ENCODE peak calls at places on chromosome 13, in seven cellular contexts. One of them, this sample, is unnamed.

GRCh38 chr13:107185889-107186288 is 618.0 kb upstream of the ARGLU1 start:
- DNase-seq in heart right ventricle: no peak
- DNase-seq in BJ: no peak
- DNase-seq in GM23338: no peak
- DNase-seq in fibroblast of pulmonary artery: peak; percentile 53
- DNase-seq in psoas muscle: no peak
- DNase-seq in CD8-positive, alpha-beta T cell: no peak
- DNase-seq in this sample: no peak

GRCh38 chr13:97911311-97912138 is 42.0 kb upstream of the IPO5 start:
- DNase-seq in heart right ventricle: no peak
- DNase-seq in BJ: no peak
- DNase-seq in GM23338: peak; percentile 69
- DNase-seq in fibroblast of pulmonary artery: no peak
- DNase-seq in psoas muscle: no peak
- DNase-seq in CD8-positive, alpha-beta T cell: no peak
- DNase-seq in this sample: no peak

GRCh38 chr13:20828540-20829364 is 55.0 kb upstream of the EEF1AKMT1 start:
- DNase-seq in heart right ventricle: peak; percentile 52
- DNase-seq in BJ: no peak
- DNase-seq in GM23338: peak; percentile 87
- DNase-seq in fibroblast of pulmonary artery: peak; percentile 72
- DNase-seq in psoas muscle: no peak
- DNase-seq in CD8-positive, alpha-beta T cell: no peak
- DNase-seq in this sample: peak; percentile 47

GRCh38 chr13:88958821-88959220 is 1287.7 kb downstream of the SLITRK5 start:
- DNase-seq in heart right ventricle: no peak
- DNase-seq in BJ: no peak
- DNase-seq in GM23338: no peak
- DNase-seq in fibroblast of pulmonary artery: peak; percentile 0
- DNase-seq in psoas muscle: no peak
- DNase-seq in CD8-positive, alpha-beta T cell: no peak
- DNase-seq in this sample: peak; percentile 36

GRCh38 chr13:38872693-38873092 is 117.9 kb downstream of the STOML3 start:
- DNase-seq in heart right ventricle: peak; percentile 24
- DNase-seq in BJ: no peak
- DNase-seq in GM23338: peak; percentile 83
- DNase-seq in fibroblast of pulmonary artery: peak; percentile 44
- DNase-seq in psoas muscle: peak; percentile 25
- DNase-seq in CD8-positive, alpha-beta T cell: no peak
- DNase-seq in this sample: peak; percentile 39

GRCh38 chr13:92657565-92657964 is 569.0 kb upstream of the GPC6 start:
- DNase-seq in heart right ventricle: no peak
- DNase-seq in BJ: no peak
- DNase-seq in GM23338: no peak
- DNase-seq in fibroblast of pulmonary artery: peak; percentile 66
- DNase-seq in psoas muscle: no peak
- DNase-seq in CD8-positive, alpha-beta T cell: no peak
- DNase-seq in this sample: peak; percentile 6

GRCh38 chr13:51937320-51938290 is 73.6 kb downstream of the ATP7B start:
- DNase-seq in heart right ventricle: no peak
- DNase-seq in BJ: no peak
- DNase-seq in GM23338: no peak
- DNase-seq in fibroblast of pulmonary artery: no peak
- DNase-seq in psoas muscle: no peak
- DNase-seq in CD8-positive, alpha-beta T cell: no peak
- DNase-seq in this sample: no peak

GRCh38 chr13:30791354-30791921 is 56.1 kb downstream of the ALOX5AP start:
- DNase-seq in heart right ventricle: peak; percentile 59
- DNase-seq in BJ: no peak
- DNase-seq in GM23338: no peak
- DNase-seq in fibroblast of pulmonary artery: no peak
- DNase-seq in psoas muscle: no peak
- DNase-seq in CD8-positive, alpha-beta T cell: no peak
- DNase-seq in this sample: peak; percentile 38

GRCh38 chr13:46839399-46839798 is 42.4 kb upstream of the ESD start:
- DNase-seq in heart right ventricle: no peak
- DNase-seq in BJ: no peak
- DNase-seq in GM23338: no peak
- DNase-seq in fibroblast of pulmonary artery: no peak
- DNase-seq in psoas muscle: no peak
- DNase-seq in CD8-positive, alpha-beta T cell: no peak
- DNase-seq in this sample: no peak

GRCh38 chr13:107441279-107441678 is 774.1 kb downstream of the LIG4 start:
- DNase-seq in heart right ventricle: no peak
- DNase-seq in BJ: no peak
- DNase-seq in GM23338: no peak
- DNase-seq in fibroblast of pulmonary artery: peak; percentile 39
- DNase-seq in psoas muscle: no peak
- DNase-seq in CD8-positive, alpha-beta T cell: no peak
- DNase-seq in this sample: peak; percentile 36

GRCh38 chr13:74061939-74062595 is 72.1 kb downstream of the KLF12 start:
- DNase-seq in heart right ventricle: no peak
- DNase-seq in BJ: peak; percentile 28
- DNase-seq in GM23338: no peak
- DNase-seq in fibroblast of pulmonary artery: peak; percentile 66
- DNase-seq in psoas muscle: no peak
- DNase-seq in CD8-positive, alpha-beta T cell: no peak
- DNase-seq in this sample: no peak

GRCh38 chr13:74064805-74065204 is 69.4 kb downstream of the KLF12 start:
- DNase-seq in heart right ventricle: no peak
- DNase-seq in BJ: no peak
- DNase-seq in GM23338: no peak
- DNase-seq in fibroblast of pulmonary artery: no peak
- DNase-seq in psoas muscle: no peak
- DNase-seq in CD8-positive, alpha-beta T cell: no peak
- DNase-seq in this sample: no peak

GRCh38 chr13:74063533-74064100 is 70.6 kb downstream of the KLF12 start:
- DNase-seq in heart right ventricle: no peak
- DNase-seq in BJ: no peak
- DNase-seq in GM23338: no peak
- DNase-seq in fibroblast of pulmonary artery: no peak
- DNase-seq in psoas muscle: no peak
- DNase-seq in CD8-positive, alpha-beta T cell: no peak
- DNase-seq in this sample: no peak

GRCh38 chr13:74066937-74067336 is 67.3 kb downstream of the KLF12 start:
- DNase-seq in heart right ventricle: no peak
- DNase-seq in BJ: no peak
- DNase-seq in GM23338: no peak
- DNase-seq in fibroblast of pulmonary artery: no peak
- DNase-seq in psoas muscle: no peak
- DNase-seq in CD8-positive, alpha-beta T cell: no peak
- DNase-seq in this sample: no peak

DNA sequence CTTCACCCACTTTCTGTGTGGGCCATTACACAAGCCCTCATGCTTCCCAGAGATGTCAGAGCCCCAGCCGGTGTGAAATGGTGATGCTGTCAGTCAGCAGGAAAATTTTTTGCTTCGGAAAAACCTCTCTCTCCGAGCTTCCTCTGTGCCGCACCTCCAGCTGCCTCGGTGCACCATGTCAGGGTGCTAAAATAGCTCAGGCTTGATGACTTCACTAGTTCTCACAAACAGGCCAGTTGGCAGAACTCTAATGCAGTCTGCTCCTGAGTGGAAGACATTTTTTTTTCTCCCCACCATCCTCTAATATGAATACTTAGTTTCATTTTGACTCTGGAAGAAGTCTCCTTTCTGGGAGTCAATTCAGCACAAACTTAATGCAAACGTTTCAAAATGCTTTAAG is 71.3 kb downstream of the KLF12 start:
- DNase-seq in heart right ventricle: peak; percentile 80
- DNase-seq in BJ: no peak
- DNase-seq in GM23338: no peak
- DNase-seq in fibroblast of pulmonary artery: peak; percentile 69
- DNase-seq in psoas muscle: peak; percentile 45
- DNase-seq in CD8-positive, alpha-beta T cell: no peak
- DNase-seq in this sample: no peak
- H3K4me3 ChIP-seq in heart right ventricle: peak overlapping the region; percentile 43
- H3K4me3 ChIP-seq in BJ: no peak overlapping the region
- H3K4me3 ChIP-seq in GM23338: no peak overlapping the region
- H3K4me3 ChIP-seq in fibroblast of pulmonary artery: peak overlapping the region; percentile 34
- H3K4me3 ChIP-seq in psoas muscle: peak overlapping the region; percentile 53
- H3K4me3 ChIP-seq in CD8-positive, alpha-beta T cell: no peak overlapping the region
- H3K4me3 ChIP-seq in this sample: no peak overlapping the region

GRCh38 chr13:91185294-91185863 is 162.1 kb upstream of the MIR17HG start:
- DNase-seq in heart right ventricle: no peak
- DNase-seq in BJ: no peak
- DNase-seq in GM23338: peak; percentile 28
- DNase-seq in fibroblast of pulmonary artery: peak; percentile 46
- DNase-seq in psoas muscle: no peak
- DNase-seq in CD8-positive, alpha-beta T cell: no peak
- DNase-seq in this sample: peak; percentile 15
- TF ChIP-seq CTCF in heart right ventricle: peak; percentile 35
- TF ChIP-seq CTCF in BJ: peak; percentile 13
- TF ChIP-seq CTCF in GM23338: peak; percentile 57
- TF ChIP-seq CTCF in fibroblast of pulmonary artery: peak; percentile 21
- TF ChIP-seq CTCF in psoas muscle: peak; percentile 32
- TF ChIP-seq CTCF in CD8-positive, alpha-beta T cell: no peak
- TF ChIP-seq CTCF in this sample: peak; percentile 31

GRCh38 chr13:33057019-33057785 is 41.0 kb downstream of the KL start:
- DNase-seq in heart right ventricle: peak; percentile 20
- DNase-seq in BJ: no peak
- DNase-seq in GM23338: peak; percentile 58
- DNase-seq in fibroblast of pulmonary artery: peak; percentile 34
- DNase-seq in psoas muscle: no peak
- DNase-seq in CD8-positive, alpha-beta T cell: no peak
- DNase-seq in this sample: no peak

GRCh38 chr13:33051632-33052031 is 35.4 kb downstream of the KL start:
- DNase-seq in heart right ventricle: no peak
- DNase-seq in BJ: no peak
- DNase-seq in GM23338: no peak
- DNase-seq in fibroblast of pulmonary artery: no peak
- DNase-seq in psoas muscle: no peak
- DNase-seq in CD8-positive, alpha-beta T cell: no peak
- DNase-seq in this sample: no peak

GRCh38 chr13:33050161-33050560 is 33.9 kb downstream of the KL start:
- DNase-seq in heart right ventricle: no peak
- DNase-seq in BJ: no peak
- DNase-seq in GM23338: no peak
- DNase-seq in fibroblast of pulmonary artery: no peak
- DNase-seq in psoas muscle: no peak
- DNase-seq in CD8-positive, alpha-beta T cell: no peak
- DNase-seq in this sample: no peak

GRCh38 chr13:33053397-33054066 is 37.3 kb downstream of the KL start:
- DNase-seq in heart right ventricle: no peak
- DNase-seq in BJ: no peak
- DNase-seq in GM23338: no peak
- DNase-seq in fibroblast of pulmonary artery: no peak
- DNase-seq in psoas muscle: no peak
- DNase-seq in CD8-positive, alpha-beta T cell: no peak
- DNase-seq in this sample: peak; percentile 50

DNA sequence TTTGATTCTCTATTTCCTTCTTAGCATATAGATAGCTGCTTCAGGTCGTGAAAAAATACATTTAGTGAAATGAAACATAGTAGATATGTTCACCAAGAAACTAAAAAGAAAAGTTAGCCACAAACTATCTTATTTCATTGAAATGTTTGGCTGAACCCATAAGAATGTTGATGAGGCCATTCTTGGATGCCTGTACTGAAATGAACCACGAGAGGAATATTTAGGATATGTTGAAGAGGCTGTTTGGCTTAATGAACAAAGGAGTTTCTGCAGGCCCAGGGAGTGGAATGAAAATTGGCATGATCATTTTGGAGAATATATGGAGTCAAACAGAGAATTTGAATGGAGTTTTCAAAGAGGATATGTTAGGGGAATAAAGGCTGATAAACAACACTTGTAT is 36.2 kb downstream of the KL start:
- DNase-seq in heart right ventricle: no peak
- DNase-seq in BJ: no peak
- DNase-seq in GM23338: no peak
- DNase-seq in fibroblast of pulmonary artery: peak; percentile 18
- DNase-seq in psoas muscle: no peak
- DNase-seq in CD8-positive, alpha-beta T cell: no peak
- DNase-seq in this sample: peak; percentile 45
- H3K4me3 ChIP-seq in heart right ventricle: no peak overlapping the region
- H3K4me3 ChIP-seq in BJ: no peak overlapping the region
- H3K4me3 ChIP-seq in GM23338: no peak overlapping the region
- H3K4me3 ChIP-seq in fibroblast of pulmonary artery: no peak overlapping the region
- H3K4me3 ChIP-seq in psoas muscle: no peak overlapping the region
- H3K4me3 ChIP-seq in CD8-positive, alpha-beta T cell: no peak overlapping the region
- H3K4me3 ChIP-seq in this sample: no peak overlapping the region

GRCh38 chr13:70714993-70715392 is 606.7 kb upstream of the KLHL1 start:
- DNase-seq in heart right ventricle: no peak
- DNase-seq in BJ: no peak
- DNase-seq in GM23338: peak; percentile 21
- DNase-seq in fibroblast of pulmonary artery: no peak
- DNase-seq in psoas muscle: no peak
- DNase-seq in CD8-positive, alpha-beta T cell: no peak
- DNase-seq in this sample: no peak
- TF ChIP-seq CTCF in heart right ventricle: no peak
- TF ChIP-seq CTCF in BJ: no peak
- TF ChIP-seq CTCF in GM23338: no peak
- TF ChIP-seq CTCF in fibroblast of pulmonary artery: no peak
- TF ChIP-seq CTCF in psoas muscle: no peak
- TF ChIP-seq CTCF in CD8-positive, alpha-beta T cell: no peak
- TF ChIP-seq CTCF in this sample: peak; percentile 8

GRCh38 chr13:94352057-94352456 is 127.4 kb downstream of the DCT start:
- DNase-seq in heart right ventricle: no peak
- DNase-seq in BJ: no peak
- DNase-seq in GM23338: no peak
- DNase-seq in fibroblast of pulmonary artery: no peak
- DNase-seq in psoas muscle: no peak
- DNase-seq in CD8-positive, alpha-beta T cell: no peak
- DNase-seq in this sample: no peak
- H3K4me3 ChIP-seq in heart right ventricle: no peak overlapping the region
- H3K4me3 ChIP-seq in BJ: no peak overlapping the region
- H3K4me3 ChIP-seq in GM23338: no peak overlapping the region
- H3K4me3 ChIP-seq in fibroblast of pulmonary artery: no peak overlapping the region
- H3K4me3 ChIP-seq in psoas muscle: no peak overlapping the region
- H3K4me3 ChIP-seq in CD8-positive, alpha-beta T cell: no peak overlapping the region
- H3K4me3 ChIP-seq in this sample: no peak overlapping the region

GRCh38 chr13:23159205-23159586 is 21.6 kb upstream of the SGCG start:
- DNase-seq in heart right ventricle: peak; percentile 33
- DNase-seq in BJ: no peak
- DNase-seq in GM23338: peak; percentile 90
- DNase-seq in fibroblast of pulmonary artery: peak; percentile 42
- DNase-seq in psoas muscle: peak; percentile 47
- DNase-seq in CD8-positive, alpha-beta T cell: no peak
- DNase-seq in this sample: peak; percentile 8
- TF ChIP-seq CTCF in heart right ventricle: peak; percentile 71
- TF ChIP-seq CTCF in BJ: peak; percentile 70
- TF ChIP-seq CTCF in GM23338: peak; percentile 75
- TF ChIP-seq CTCF in fibroblast of pulmonary artery: peak; percentile 77
- TF ChIP-seq CTCF in psoas muscle: peak; percentile 48
- TF ChIP-seq CTCF in CD8-positive, alpha-beta T cell: no peak
- TF ChIP-seq CTCF in this sample: peak; percentile 80

GRCh38 chr13:41001695-41002094 is 17.4 kb downstream of the ELF1 start:
- DNase-seq in heart right ventricle: no peak
- DNase-seq in BJ: no peak
- DNase-seq in GM23338: no peak
- DNase-seq in fibroblast of pulmonary artery: no peak
- DNase-seq in psoas muscle: no peak
- DNase-seq in CD8-positive, alpha-beta T cell: no peak
- DNase-seq in this sample: no peak
- H3K4me3 ChIP-seq in heart right ventricle: no peak overlapping the region
- H3K4me3 ChIP-seq in BJ: no peak overlapping the region
- H3K4me3 ChIP-seq in GM23338: no peak overlapping the region
- H3K4me3 ChIP-seq in fibroblast of pulmonary artery: no peak overlapping the region
- H3K4me3 ChIP-seq in psoas muscle: no peak overlapping the region
- H3K4me3 ChIP-seq in CD8-positive, alpha-beta T cell: peak overlapping the region; percentile 16
- H3K4me3 ChIP-seq in this sample: no peak overlapping the region

DNA sequence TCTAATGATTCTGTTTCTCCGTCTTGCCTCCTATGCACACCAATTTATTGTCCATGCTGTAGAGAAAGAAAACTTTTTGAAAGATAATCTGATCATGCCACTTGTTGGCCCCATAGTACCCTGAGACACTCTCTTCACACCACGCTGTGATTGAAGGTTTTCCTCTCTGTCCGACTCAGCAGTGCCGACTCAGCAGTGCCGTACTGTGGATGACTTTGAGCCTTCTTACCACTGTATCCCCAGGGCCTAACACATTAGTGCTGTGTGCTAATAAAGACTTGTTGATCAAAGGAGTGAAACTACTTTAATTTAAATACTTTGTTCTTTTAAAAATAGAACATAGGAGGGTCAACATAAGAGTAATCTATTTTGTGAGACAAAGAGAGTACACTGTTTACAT is 429.6 kb downstream of the KLF12 start:
- DNase-seq in heart right ventricle: no peak
- DNase-seq in BJ: no peak
- DNase-seq in GM23338: no peak
- DNase-seq in fibroblast of pulmonary artery: no peak
- DNase-seq in psoas muscle: no peak
- DNase-seq in CD8-positive, alpha-beta T cell: no peak
- DNase-seq in this sample: no peak
- TF ChIP-seq CTCF in heart right ventricle: no peak
- TF ChIP-seq CTCF in BJ: no peak
- TF ChIP-seq CTCF in GM23338: no peak
- TF ChIP-seq CTCF in fibroblast of pulmonary artery: no peak
- TF ChIP-seq CTCF in psoas muscle: no peak
- TF ChIP-seq CTCF in CD8-positive, alpha-beta T cell: no peak
- TF ChIP-seq CTCF in this sample: no peak

This sample was measured in astrocyte of the cerebellum.